ENCODE peak calls at places on chromosomes 1 and 21, in four cellular contexts. U is CD4-positive, alpha-beta memory T cell; K is activated CD4-positive, alpha-beta T cell treated with anti-CD3 and anti-CD28 coated beads, Interleukin-2, amount 50 U/mL, for 1 hour; Q is LoVo. N is an unnamed sample.

GRCh38 chr1:116886532-116886931 is 23.2 kb upstream of the PTGFRN start:
- DNase-seq in Q (no peak), U (no peak), K (no peak), N (no peak)

GRCh38 chr1:85611856-85612255 is 31.3 kb downstream of the CCN1 start:
- DNase-seq in Q (no peak), K (no peak), U (no peak), N (peak)

GRCh38 chr1:209641216-209642181 is 10.7 kb downstream of the LAMB3 start:
- DNase-seq in K (no peak), Q (no peak), U (no peak), N (no peak)

GRCh38 chr1:157725214-157725577 is 24.6 kb upstream of the FCRL3 start:
- DNase-seq in K (no peak), Q (no peak), U (no peak), N (no peak)

GRCh38 chr1:173489149-173489600 is 12.0 kb downstream of the PRDX6 start:
- DNase-seq in Q (no peak), U (no peak), K (no peak), N (peak)

GRCh38 chr1:87109012-87109411 is 194.6 kb downstream of the HS2ST1 start:
- DNase-seq in K (no peak), Q (no peak), U (no peak), N (no peak)

GRCh38 chr1:154956557-154956956 is 658 bp upstream of the PBXIP1 start:
- DNase-seq in K (no peak), Q (no peak), U (no peak), N (no peak)

GRCh38 chr1:154427173-154428139 is 22.3 kb downstream of the IL6R start:
- DNase-seq in U (no peak), K (no peak), Q (peak), N (no peak)

GRCh38 chr1:89865498-89866385 is 44.9 kb downstream of the LRRC8D start:
- DNase-seq in Q (peak), U (no peak), K (no peak), N (no peak)

GRCh38 chr21:34073032-34073748 is at the start of the genes MRPS6 and SLC5A3:
- DNase-seq in Q (peak), U (peak), K (peak), N (peak)

GRCh38 chr1:85137660-85138059 is 63.2 kb downstream of the SYDE2 start:
- DNase-seq in K (no peak), Q (peak), U (no peak), N (no peak)

GRCh38 chr1:175511496-175511895 is 231.9 kb downstream of the TNR start:
- DNase-seq in K (no peak), Q (no peak), U (no peak), N (no peak)

N was measured in iPS-NIHi11.